ENCODE peak calls at places on chromosomes 16 and 17, in four cellular contexts. One of them, this sample, is unnamed.

GRCh38 chr17:44200478-44201155 is 933 bp upstream of the ATXN7L3 start:
- DNase-seq in GM12878: no peak
- DNase-seq in SK-N-SH: no peak
- DNase-seq in K562: no peak
- DNase-seq in this sample: no peak

GRCh38 chr17:51352798-51353197 is 92.5 kb downstream of the UTP18 start:
- DNase-seq in GM12878: no peak
- DNase-seq in SK-N-SH: no peak
- DNase-seq in K562: no peak
- DNase-seq in this sample: no peak

GRCh38 chr16:74574146-74574545 is 32.8 kb downstream of the GLG1 start:
- DNase-seq in GM12878: no peak
- DNase-seq in SK-N-SH: peak
- DNase-seq in K562: no peak
- DNase-seq in this sample: no peak

GRCh38 chr16:47732806-47733150 is 271.6 kb downstream of the PHKB start:
- DNase-seq in GM12878: no peak
- DNase-seq in SK-N-SH: no peak
- DNase-seq in K562: no peak
- DNase-seq in this sample: no peak

GRCh38 chr17:44999433-44999832 is 31.3 kb upstream of the C1QL1 start:
- DNase-seq in GM12878: no peak
- DNase-seq in SK-N-SH: no peak
- DNase-seq in K562: no peak
- DNase-seq in this sample: no peak

GRCh38 chr17:74201250-74201649 is 2.2 kb upstream of the RPL38 start:
- DNase-seq in GM12878: no peak
- DNase-seq in SK-N-SH: no peak
- DNase-seq in K562: no peak
- DNase-seq in this sample: no peak

GRCh38 chr16:24013733-24014645 is 178.2 kb downstream of the PRKCB start:
- DNase-seq in GM12878: peak
- DNase-seq in SK-N-SH: no peak
- DNase-seq in K562: no peak
- DNase-seq in this sample: no peak

GRCh38 chr17:7237761-7238417 is 1.4 kb downstream of the PHF23 start:
- DNase-seq in GM12878: no peak
- DNase-seq in SK-N-SH: peak
- DNase-seq in K562: peak
- DNase-seq in this sample: peak

GRCh38 chr17:59004338-59005111 is 102.2 kb downstream of the TRIM37 start:
- DNase-seq in GM12878: peak
- DNase-seq in SK-N-SH: peak
- DNase-seq in K562: peak
- DNase-seq in this sample: peak

GRCh38 chr17:57832711-57833596 is 16.9 kb downstream of the MRPS23 start:
- DNase-seq in GM12878: no peak
- DNase-seq in SK-N-SH: peak
- DNase-seq in K562: peak
- DNase-seq in this sample: peak

GRCh38 chr17:30921544-30922196 is at the start of gene ADAP2:
- DNase-seq in GM12878: no peak
- DNase-seq in SK-N-SH: peak
- DNase-seq in K562: peak
- DNase-seq in this sample: peak

GRCh38 chr16:81711609-81712329 is 67.3 kb upstream of the PLCG2 start:
- DNase-seq in GM12878: no peak
- DNase-seq in SK-N-SH: peak
- DNase-seq in K562: peak
- DNase-seq in this sample: peak
- TF ChIP-seq USF1 in GM12878: no peak
- TF ChIP-seq USF1 in SK-N-SH: peak
- TF ChIP-seq USF1 in K562: peak
- TF ChIP-seq USF1 in this sample: no peak

GRCh38 chr16:89955001-89955685 is 6.6 kb downstream of the DEF8 start:
- DNase-seq in GM12878: no peak
- DNase-seq in SK-N-SH: no peak
- DNase-seq in K562: no peak
- DNase-seq in this sample: peak
- TF ChIP-seq USF1 in GM12878: no peak
- TF ChIP-seq USF1 in SK-N-SH: no peak
- TF ChIP-seq USF1 in K562: no peak
- TF ChIP-seq USF1 in this sample: no peak

DNA sequence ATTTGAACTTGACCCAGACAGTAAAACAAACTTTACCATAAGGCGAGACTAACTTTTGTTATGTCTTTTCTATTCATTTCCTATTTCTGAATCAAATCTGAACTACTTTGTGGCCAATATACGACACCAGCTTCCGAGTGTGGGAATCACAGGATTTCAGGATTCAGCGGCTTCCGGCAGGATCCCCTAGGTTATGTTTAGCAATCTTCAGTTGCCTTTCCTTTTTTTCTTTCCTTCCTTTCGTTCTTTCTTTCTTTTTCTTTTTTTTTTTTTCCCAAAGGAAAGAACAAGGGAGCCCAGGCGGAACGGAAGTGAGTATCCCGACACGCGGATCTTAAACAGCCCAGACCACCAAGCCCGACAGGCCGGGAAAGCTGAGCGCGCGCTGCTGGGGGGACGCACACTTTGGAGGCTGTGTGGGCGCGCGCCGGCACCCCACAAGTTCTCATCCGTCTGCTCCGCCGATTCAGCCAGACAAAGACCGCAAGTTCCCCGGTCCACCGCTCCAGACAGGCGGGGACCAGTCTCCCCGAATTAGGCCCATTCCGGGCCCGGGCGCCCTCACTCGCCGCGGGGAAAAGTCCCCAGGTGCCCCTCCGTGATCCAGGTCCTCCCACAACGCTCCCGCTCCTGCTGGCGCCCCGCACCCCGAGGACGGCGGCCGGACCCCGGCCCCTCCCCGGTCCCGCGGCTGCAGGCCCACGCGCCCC is 540 bp downstream of the TBC1D16 start:
- DNase-seq in GM12878: no peak
- DNase-seq in SK-N-SH: no peak
- DNase-seq in K562: no peak
- DNase-seq in this sample: peak
- TF ChIP-seq USF1 in GM12878: no peak
- TF ChIP-seq USF1 in SK-N-SH: no peak
- TF ChIP-seq USF1 in K562: no peak
- TF ChIP-seq USF1 in this sample: no peak

DNA sequence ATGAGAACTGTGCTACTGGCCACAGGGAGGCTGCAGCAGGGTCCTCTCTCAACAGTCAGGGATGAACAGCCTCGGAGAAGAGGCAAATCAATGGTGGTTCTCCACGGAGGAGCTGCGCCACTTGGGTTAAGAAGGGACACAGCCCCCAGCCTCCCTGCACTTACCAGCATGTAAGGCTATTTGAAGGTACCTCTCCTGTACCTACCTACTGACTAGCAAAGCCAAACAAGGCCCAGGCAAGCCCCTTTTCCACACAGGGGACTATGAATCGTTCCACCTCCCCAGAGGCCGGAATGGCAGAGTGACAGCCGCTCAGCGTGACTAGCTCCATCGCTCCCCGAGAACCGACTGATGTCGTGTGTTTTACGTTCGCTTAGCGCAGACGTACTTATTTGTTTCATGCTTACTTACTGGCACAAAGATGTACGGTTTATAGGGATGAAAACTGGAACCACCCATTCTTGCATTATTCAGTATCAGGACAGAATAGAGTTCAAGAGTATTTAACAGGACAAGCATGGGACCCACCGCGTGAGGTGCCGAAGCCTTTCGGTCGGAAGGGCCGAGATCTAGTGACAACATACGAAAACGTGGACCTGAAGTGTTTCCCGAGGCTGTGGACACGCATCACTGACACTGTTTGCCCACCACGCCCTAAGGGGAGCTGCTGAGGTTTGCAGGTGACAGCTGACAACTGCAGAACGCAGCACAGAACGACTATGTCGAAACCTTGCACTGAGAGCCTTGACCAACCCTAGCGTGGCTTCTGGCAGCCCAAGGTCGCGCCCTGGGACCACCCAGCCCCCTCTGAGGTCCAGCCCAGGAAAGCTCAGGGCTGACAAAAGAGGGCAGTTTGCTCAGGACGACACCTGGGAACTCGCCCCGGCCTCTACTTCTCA is 1.0 kb downstream of the TEPSIN start:
- DNase-seq in GM12878: no peak
- DNase-seq in SK-N-SH: no peak
- DNase-seq in K562: no peak
- DNase-seq in this sample: no peak
- TF ChIP-seq USF1 in GM12878: no peak
- TF ChIP-seq USF1 in SK-N-SH: no peak
- TF ChIP-seq USF1 in K562: no peak
- TF ChIP-seq USF1 in this sample: no peak

GRCh38 chr16:50679676-50680555 is 1.2 kb downstream of the SNX20 start:
- DNase-seq in GM12878: no peak
- DNase-seq in SK-N-SH: no peak
- DNase-seq in K562: no peak
- DNase-seq in this sample: no peak

GRCh38 chr16:50679266-50679665 is 1.8 kb downstream of the SNX20 start:
- DNase-seq in GM12878: no peak
- DNase-seq in SK-N-SH: no peak
- DNase-seq in K562: no peak
- DNase-seq in this sample: no peak

GRCh38 chr16:50680556-50680893 is 587 bp downstream of the SNX20 start:
- DNase-seq in GM12878: no peak
- DNase-seq in SK-N-SH: no peak
- DNase-seq in K562: no peak
- DNase-seq in this sample: no peak

GRCh38 chr16:50683689-50684374 is 2.7 kb upstream of the SNX20 start:
- DNase-seq in GM12878: peak
- DNase-seq in SK-N-SH: no peak
- DNase-seq in K562: no peak
- DNase-seq in this sample: no peak

GRCh38 chr16:50680907-50681885 is at the start of gene SNX20:
- DNase-seq in GM12878: peak
- DNase-seq in SK-N-SH: no peak
- DNase-seq in K562: no peak
- DNase-seq in this sample: no peak
- TF ChIP-seq USF1 in GM12878: no peak
- TF ChIP-seq USF1 in SK-N-SH: no peak
- TF ChIP-seq USF1 in K562: no peak
- TF ChIP-seq USF1 in this sample: no peak

GRCh38 chr17:10513284-10514067 is 4.9 kb downstream of the MYH1 start:
- DNase-seq in GM12878: no peak
- DNase-seq in SK-N-SH: no peak
- DNase-seq in K562: no peak
- DNase-seq in this sample: no peak
- TF ChIP-seq USF1 in GM12878: no peak
- TF ChIP-seq USF1 in SK-N-SH: no peak
- TF ChIP-seq USF1 in K562: no peak
- TF ChIP-seq USF1 in this sample: no peak

GRCh38 chr17:18963126-18964017 is 11.4 kb downstream of the SLC5A10 start:
- DNase-seq in GM12878: no peak
- DNase-seq in SK-N-SH: no peak
- DNase-seq in K562: no peak
- DNase-seq in this sample: no peak
- TF ChIP-seq USF1 in GM12878: no peak
- TF ChIP-seq USF1 in SK-N-SH: no peak
- TF ChIP-seq USF1 in K562: no peak
- TF ChIP-seq USF1 in this sample: no peak

GRCh38 chr17:17366941-17367885 is 64.0 kb downstream of the NT5M start:
- DNase-seq in GM12878: no peak
- DNase-seq in SK-N-SH: no peak
- DNase-seq in K562: no peak
- DNase-seq in this sample: no peak
- TF ChIP-seq USF1 in GM12878: no peak
- TF ChIP-seq USF1 in SK-N-SH: no peak
- TF ChIP-seq USF1 in K562: no peak
- TF ChIP-seq USF1 in this sample: no peak

GRCh38 chr16:14608111-14608566 is 21.9 kb downstream of the PARN start:
- DNase-seq in GM12878: no peak
- DNase-seq in SK-N-SH: no peak
- DNase-seq in K562: no peak
- DNase-seq in this sample: no peak
- TF ChIP-seq USF1 in GM12878: no peak
- TF ChIP-seq USF1 in SK-N-SH: no peak
- TF ChIP-seq USF1 in K562: no peak
- TF ChIP-seq USF1 in this sample: no peak

GRCh38 chr16:31113420-31114124 is 3.9 kb upstream of the KAT8 start:
- DNase-seq in GM12878: no peak
- DNase-seq in SK-N-SH: no peak
- DNase-seq in K562: no peak
- DNase-seq in this sample: no peak
- TF ChIP-seq USF1 in GM12878: no peak
- TF ChIP-seq USF1 in SK-N-SH: no peak
- TF ChIP-seq USF1 in K562: no peak
- TF ChIP-seq USF1 in this sample: no peak

This sample was measured in WTC11.